ENCODE peak calls at places on chromosome 7, in seven cellular contexts. X is lower leg skin, Q is stomach, B is heart left ventricle, S is body of pancreas, K is uterus, Y is ovary. C is an unnamed sample.

GRCh38 chr7:37510043-37510634 is 61.5 kb upstream of the ELMO1 start:
- DNase-seq in X (no peak), Q (no peak), B (no peak), S (no peak), K (no peak), Y (no peak), C (peak)

GRCh38 chr7:114439581-114439980 is 25.0 kb downstream of the FOXP2 start:
- DNase-seq in X (no peak), Q (no peak), B (no peak), S (no peak), K (no peak), Y (no peak), C (no peak)

GRCh38 chr7:146773506-146773905 is 656.9 kb downstream of the CNTNAP2 start:
- DNase-seq in X (no peak), Q (no peak), B (no peak), S (no peak), K (no peak), Y (no peak), C (no peak)

GRCh38 chr7:4073750-4074149 is 608.3 kb upstream of the FOXK1 start:
- DNase-seq in X (no peak), Q (peak), B (no peak), S (no peak), K (no peak), Y (no peak), C (no peak)

GRCh38 chr7:24972991-24973390 is 7.0 kb downstream of the OSBPL3 start:
- DNase-seq in X (no peak), Q (no peak), B (no peak), S (no peak), K (no peak), Y (no peak), C (no peak)

GRCh38 chr7:37540917-37541316 is 92.3 kb upstream of the ELMO1 start:
- DNase-seq in X (no peak), Q (no peak), B (no peak), S (no peak), K (no peak), Y (no peak), C (no peak)

GRCh38 chr7:105765846-105766245 is 110.6 kb downstream of the ATXN7L1 start:
- DNase-seq in X (no peak), Q (no peak), B (no peak), S (no peak), K (no peak), Y (no peak), C (no peak)

GRCh38 chr7:101861223-101861775 is 43.9 kb downstream of the CUX1 start:
- DNase-seq in X (no peak), Q (no peak), B (no peak), S (no peak), K (no peak), Y (no peak), C (no peak)

GRCh38 chr7:52079726-52080125 is 763.1 kb upstream of the COBL start:
- DNase-seq in X (no peak), Q (no peak), B (no peak), S (no peak), K (no peak), Y (no peak), C (no peak)

GRCh38 chr7:6256709-6257535 is 15.5 kb downstream of the CYTH3 start:
- DNase-seq in X (peak), Q (no peak), B (peak), S (peak), K (no peak), Y (no peak), C (no peak)

GRCh38 chr7:157056957-157057902 is 46.8 kb upstream of the MNX1 start:
- DNase-seq in X (no peak), Q (no peak), B (no peak), S (no peak), K (no peak), Y (no peak), C (no peak)

GRCh38 chr7:5689118-5689517 is 92.3 kb downstream of the RNF216 start:
- DNase-seq in X (no peak), Q (no peak), B (no peak), S (no peak), K (peak), Y (no peak), C (no peak)

GRCh38 chr7:37578350-37578749 is 105.2 kb upstream of the GPR141 start:
- DNase-seq in X (no peak), Q (no peak), B (no peak), S (no peak), K (no peak), Y (no peak), C (no peak)

GRCh38 chr7:158923928-158924511 is 67.7 kb downstream of the DYNC2I1 start:
- DNase-seq in X (no peak), Q (no peak), B (no peak), S (no peak), K (no peak), Y (no peak), C (no peak)

GRCh38 chr7:4631664-4632171 is 50.4 kb upstream of the FOXK1 start:
- DNase-seq in X (peak), Q (peak), B (peak), S (peak), K (peak), Y (peak), C (peak)

GRCh38 chr7:140218656-140219055 is 41.9 kb upstream of the KDM7A start:
- DNase-seq in X (no peak), Q (no peak), B (no peak), S (no peak), K (no peak), Y (no peak), C (no peak)

GRCh38 chr7:149796287-149796860 is 23.0 kb upstream of the ZNF467 start:
- DNase-seq in X (no peak), Q (no peak), B (no peak), S (no peak), K (no peak), Y (no peak), C (no peak)

GRCh38 chr7:75738604-75738974 is at the start of gene HIP1:
- DNase-seq in X (no peak), Q (no peak), B (no peak), S (no peak), K (no peak), Y (no peak), C (peak)

GRCh38 chr7:75737856-75738603 is 711 bp downstream of the HIP1 start:
- DNase-seq in X (no peak), Q (no peak), B (peak), S (no peak), K (no peak), Y (no peak), C (no peak)

GRCh38 chr7:75739796-75740672 is 1.3 kb upstream of the HIP1 start:
- DNase-seq in X (no peak), Q (no peak), B (no peak), S (no peak), K (no peak), Y (no peak), C (no peak)

GRCh38 chr7:75740846-75741497 is 2.2 kb upstream of the HIP1 start:
- DNase-seq in X (peak), Q (peak), B (no peak), S (peak), K (peak), Y (no peak), C (no peak)

DNA sequence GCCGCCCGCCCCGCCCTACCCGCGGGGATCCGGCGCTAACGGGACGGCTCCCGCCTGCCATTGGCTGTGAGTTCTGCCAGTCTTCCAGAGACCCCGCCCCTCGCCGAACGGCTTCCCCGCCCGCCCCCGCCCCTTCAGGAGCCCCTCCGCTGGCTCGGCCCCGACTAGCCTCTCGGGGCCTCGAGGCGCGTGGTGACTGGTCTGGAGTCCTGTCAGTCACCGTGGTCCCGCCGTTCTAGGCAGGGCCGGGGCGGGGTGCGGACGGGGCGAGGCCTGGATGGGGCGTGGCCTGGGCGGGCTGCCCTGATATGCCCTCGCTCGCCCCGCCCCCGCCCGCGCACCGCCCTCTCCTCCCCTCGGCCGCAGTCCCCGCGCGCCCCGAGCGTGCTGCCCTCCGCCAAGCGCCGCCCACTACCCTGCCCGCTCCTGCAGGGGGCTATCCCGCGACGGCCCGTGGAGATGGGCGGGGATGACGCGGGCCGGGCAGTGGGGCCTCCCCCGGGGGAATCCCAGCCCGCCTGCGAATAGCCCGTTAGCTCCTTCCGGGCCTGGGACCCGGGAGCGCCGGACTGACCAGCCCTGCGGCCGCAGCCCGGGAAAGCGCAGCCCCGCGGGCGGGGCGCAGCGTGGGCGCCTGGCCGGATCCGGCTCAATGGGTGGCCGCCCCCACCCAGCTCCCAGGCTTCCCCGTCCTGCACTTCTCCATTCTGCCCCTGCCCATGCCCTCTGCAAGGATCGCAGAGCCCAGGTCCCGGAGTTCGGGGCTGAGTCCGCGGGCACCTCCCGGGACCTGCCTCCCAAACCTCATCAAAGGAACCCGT is 444 bp upstream of the HIP1 start:
- DNase-seq in X (peak), Q (peak), B (peak), S (peak), K (peak), Y (peak), C (peak)
- TF ChIP-seq POLR2A in X (no peak), Q (no peak), B (no peak), S (peak), K (no peak), Y (peak), C (peak)

GRCh38 chr7:130902755-130903357 is 168.8 kb upstream of the KLF14 start:
- DNase-seq in X (no peak), Q (no peak), B (no peak), S (no peak), K (no peak), Y (no peak), C (no peak)

GRCh38 chr7:130903358-130903974 is 169.5 kb upstream of the KLF14 start:
- DNase-seq in X (no peak), Q (no peak), B (no peak), S (peak), K (no peak), Y (no peak), C (no peak)

GRCh38 chr7:130900471-130901076 is 166.6 kb upstream of the KLF14 start:
- DNase-seq in X (no peak), Q (no peak), B (no peak), S (no peak), K (no peak), Y (no peak), C (no peak)

GRCh38 chr7:130899638-130900401 is 165.8 kb upstream of the KLF14 start:
- DNase-seq in X (no peak), Q (peak), B (no peak), S (peak), K (no peak), Y (no peak), C (no peak)

GRCh38 chr7:130901209-130901783 is 167.3 kb upstream of the KLF14 start:
- DNase-seq in X (no peak), Q (peak), B (peak), S (peak), K (peak), Y (peak), C (no peak)
- TF ChIP-seq POLR2A in X (no peak), Q (no peak), B (no peak), S (peak), K (peak), Y (no peak), C (no peak)

GRCh38 chr7:47215640-47216039 is 366.3 kb downstream of the TNS3 start:
- DNase-seq in X (no peak), Q (no peak), B (no peak), S (no peak), K (no peak), Y (no peak), C (no peak)
- TF ChIP-seq POLR2A in X (no peak), Q (no peak), B (no peak), S (no peak), K (no peak), Y (no peak), C (no peak)

DNA sequence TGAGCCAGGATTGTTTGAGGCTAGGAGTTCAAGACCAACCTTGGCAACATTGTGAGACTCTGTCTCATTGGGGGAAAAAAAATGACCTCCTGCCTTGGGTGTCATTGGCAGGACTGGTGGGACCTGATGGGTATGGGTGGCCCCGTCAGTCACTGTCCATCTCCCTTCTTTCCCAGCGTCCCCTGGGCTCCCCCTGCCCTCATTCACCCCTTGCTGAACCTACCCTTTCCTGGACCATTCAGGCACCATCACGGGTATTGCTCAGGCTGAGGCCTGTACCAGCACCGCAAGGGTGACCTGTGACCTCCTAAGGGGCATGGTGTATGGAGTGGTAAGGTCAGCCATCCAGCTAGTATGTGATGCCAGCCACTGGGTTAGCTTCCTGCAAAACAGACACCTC is 19.4 kb downstream of the ASL start:
- DNase-seq in X (no peak), Q (no peak), B (no peak), S (no peak), K (no peak), Y (no peak), C (no peak)
- TF ChIP-seq POLR2A in X (no peak), Q (no peak), B (no peak), S (no peak), K (no peak), Y (no peak), C (no peak)

DNA sequence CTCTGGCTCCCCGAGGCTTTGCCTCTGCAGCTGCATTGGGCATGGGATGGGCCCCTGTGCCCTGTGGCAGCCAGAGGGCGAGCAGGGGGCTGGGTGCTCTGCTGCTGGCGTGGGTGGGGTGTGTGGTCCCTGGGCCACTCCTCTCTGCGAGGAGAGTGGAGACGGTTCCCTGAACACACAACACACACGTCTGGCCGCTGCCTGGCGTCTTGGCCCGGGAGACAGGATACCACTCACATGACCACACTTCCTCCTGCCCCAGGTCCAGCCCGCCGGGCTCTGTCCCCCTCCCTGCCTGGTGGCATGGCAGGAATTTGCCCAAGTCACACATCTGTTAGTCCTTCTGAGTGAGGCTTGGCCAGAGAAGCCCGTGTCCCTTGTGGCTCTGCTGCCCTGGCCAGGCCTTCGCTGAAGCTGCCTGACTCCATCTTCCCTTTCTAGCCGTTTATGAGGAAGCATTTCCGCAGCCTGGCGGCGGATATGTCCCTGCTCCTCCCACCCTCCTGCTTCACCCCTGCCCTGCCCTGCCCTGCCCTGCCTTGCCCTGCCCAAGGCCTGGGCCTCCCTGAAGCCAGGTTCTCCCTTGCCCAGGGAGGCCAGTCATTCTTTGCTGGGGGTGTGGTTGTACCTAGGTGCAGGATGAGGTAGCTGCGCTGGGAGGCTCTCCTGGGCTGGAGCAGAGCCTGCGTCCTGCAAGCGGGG is 3.0 kb downstream of the BRI3 start:
- DNase-seq in X (peak), Q (peak), B (peak), S (peak), K (peak), Y (peak), C (peak)
- TF ChIP-seq POLR2A in X (no peak), Q (no peak), B (no peak), S (peak), K (no peak), Y (no peak), C (peak)

GRCh38 chr7:44799939-44800338 is 3.5 kb downstream of the PPIA start:
- DNase-seq in X (no peak), Q (no peak), B (no peak), S (no peak), K (no peak), Y (no peak), C (no peak)

GRCh38 chr7:44796034-44796503 is 412 bp upstream of the PPIA start:
- DNase-seq in X (no peak), Q (no peak), B (no peak), S (no peak), K (no peak), Y (no peak), C (peak)

GRCh38 chr7:44797329-44798258 is 1.1 kb downstream of the PPIA start:
- DNase-seq in X (peak), Q (peak), B (peak), S (peak), K (peak), Y (peak), C (peak)

GRCh38 chr7:44796504-44797328 is at the start of gene PPIA:
- DNase-seq in X (peak), Q (peak), B (peak), S (peak), K (peak), Y (peak), C (peak)

GRCh38 chr7:44798649-44799275 is 2.3 kb downstream of the PPIA start:
- DNase-seq in X (no peak), Q (no peak), B (no peak), S (no peak), K (no peak), Y (no peak), C (no peak)
- TF ChIP-seq POLR2A in X (no peak), Q (no peak), B (no peak), S (no peak), K (no peak), Y (no peak), C (no peak)

DNA sequence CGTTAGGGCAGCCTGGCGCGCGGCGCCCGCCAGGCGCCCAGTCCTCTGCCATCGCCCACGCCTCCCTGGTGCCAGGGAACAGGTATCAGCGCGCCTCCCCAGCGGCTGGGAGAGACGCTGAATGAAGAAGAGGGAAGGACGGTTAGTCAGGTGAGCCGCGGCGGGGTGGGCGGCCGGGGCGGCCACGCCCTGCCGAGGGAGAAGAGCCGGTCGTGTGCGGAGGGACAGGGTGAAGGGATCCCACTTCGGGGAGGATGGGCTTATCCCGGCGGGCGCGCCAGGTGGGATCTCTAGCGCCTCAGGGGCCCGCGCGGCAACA is 580 bp upstream of the ARL4A start:
- DNase-seq in X (no peak), Q (no peak), B (no peak), S (no peak), K (no peak), Y (no peak), C (no peak)
- TF ChIP-seq POLR2A in X (no peak), Q (no peak), B (no peak), S (no peak), K (no peak), Y (no peak), C (peak)

GRCh38 chr7:151877911-151878835 is 1.3 kb upstream of the PRKAG2 start:
- DNase-seq in X (no peak), Q (no peak), B (no peak), S (no peak), K (no peak), Y (peak), C (no peak)

GRCh38 chr7:151876112-151876898 is 610 bp downstream of the PRKAG2 start:
- DNase-seq in X (peak), Q (peak), B (peak), S (peak), K (peak), Y (peak), C (peak)

GRCh38 chr7:151873402-151873965 is 3.4 kb downstream of the PRKAG2 start:
- DNase-seq in X (no peak), Q (no peak), B (peak), S (peak), K (no peak), Y (peak), C (no peak)

GRCh38 chr7:151876899-151877777 is at the start of gene PRKAG2:
- DNase-seq in X (peak), Q (peak), B (peak), S (peak), K (peak), Y (peak), C (peak)

GRCh38 chr7:151875862-151876111 is 1.1 kb downstream of the PRKAG2 start:
- DNase-seq in X (no peak), Q (no peak), B (no peak), S (no peak), K (no peak), Y (no peak), C (peak)
- TF ChIP-seq POLR2A in X (no peak), Q (no peak), B (no peak), S (peak), K (no peak), Y (no peak), C (no peak)

GRCh38 chr7:27242580-27243339 is at the start of gene EVX1:
- DNase-seq in X (no peak), Q (no peak), B (no peak), S (no peak), K (no peak), Y (no peak), C (no peak)
- TF ChIP-seq POLR2A in X (no peak), Q (no peak), B (no peak), S (no peak), K (no peak), Y (no peak), C (no peak)

GRCh38 chr7:80057503-80057902 is 77.1 kb upstream of the GNAI1 start:
- DNase-seq in X (no peak), Q (no peak), B (no peak), S (no peak), K (no peak), Y (no peak), C (no peak)
- TF ChIP-seq POLR2A in X (no peak), Q (no peak), B (no peak), S (no peak), K (no peak), Y (no peak), C (no peak)